ENCODE peak calls at places on chromosomes 1 and 21, in eight cellular contexts. Q is heart left ventricle; G is stimulated activated CD4-positive, alpha-beta T cell treated with anti-CD3 and anti-CD28 coated beads, Interleukin-2, amount 100 ng/mL, for 4 hours; R is immature natural killer cell; K is adrenal gland; S is nephron progenitor cell; M is NCI-H2081 treated with DMSO at 0.1 percent for 48 hours; V is GF-D8. W is an unnamed sample.

GRCh38 chr1:150562384-150563339 is 13.5 kb downstream of the ADAMTSL4 start:
- DNase-seq in Q (no peak), G (peak; percentile 57), R (peak; percentile 61), K (peak; percentile 71), S (peak; percentile 50), M (no peak), V (peak; percentile 8), W (no peak)

GRCh38 chr1:42176902-42177519 is 12.5 kb upstream of the GUCA2A start:
- DNase-seq in Q (peak; percentile 25), G (no peak), R (peak; percentile 29), K (no peak), S (peak; percentile 24), M (peak; percentile 22), V (no peak), W (no peak)

GRCh38 chr1:42340093-42340492 is 5.1 kb upstream of the FOXJ3 start:
- DNase-seq in Q (no peak), G (no peak), R (no peak), K (no peak), S (no peak), M (peak; percentile 100), V (no peak), W (no peak)

GRCh38 chr1:43522776-43523480 is 7.8 kb upstream of the PTPRF start:
- DNase-seq in Q (no peak), G (no peak), R (no peak), K (no peak), S (no peak), M (no peak), V (no peak), W (no peak)

GRCh38 chr1:2583331-2583791 is 3.2 kb upstream of the PRXL2B start:
- DNase-seq in Q (no peak), G (no peak), R (no peak), K (no peak), S (no peak), M (no peak), V (no peak), W (no peak)

GRCh38 chr1:243393093-243393492 is 137.3 kb downstream of the SDCCAG8 start:
- DNase-seq in Q (no peak), G (no peak), R (no peak), K (no peak), S (no peak), M (no peak), V (no peak), W (no peak)

GRCh38 chr21:29691616-29692491 is 247.9 kb downstream of the GRIK1 start:
- DNase-seq in Q (no peak), G (no peak), R (no peak), K (no peak), S (no peak), M (no peak), V (no peak), W (no peak)

GRCh38 chr1:53062731-53063591 is 948 bp downstream of the PODN start:
- DNase-seq in Q (no peak), G (no peak), R (no peak), K (peak; percentile 28), S (peak; percentile 42), M (no peak), V (no peak), W (no peak)

GRCh38 chr1:119516680-119517079 is 9.7 kb downstream of the HSD3B1 start:
- DNase-seq in Q (no peak), G (no peak), R (no peak), K (no peak), S (no peak), M (no peak), V (no peak), W (no peak)

GRCh38 chr1:32978854-32979253 is 14.2 kb upstream of the RNF19B start:
- DNase-seq in Q (no peak), G (no peak), R (no peak), K (no peak), S (no peak), M (no peak), V (no peak), W (no peak)

GRCh38 chr21:34841154-34841553 is 172.4 kb downstream of the CLIC6 start:
- DNase-seq in Q (no peak), G (no peak), R (no peak), K (peak; percentile 30), S (no peak), M (no peak), V (no peak), W (no peak)

GRCh38 chr1:151282883-151283725 is 1.0 kb downstream of the ZNF687 start:
- DNase-seq in Q (peak; percentile 49), G (no peak), R (no peak), K (peak; percentile 71), S (peak; percentile 40), M (no peak), V (peak; percentile 31), W (no peak)

GRCh38 chr1:4972761-4973320 is 318.4 kb downstream of the AJAP1 start:
- DNase-seq in Q (no peak), G (no peak), R (no peak), K (peak; percentile 23), S (no peak), M (no peak), V (no peak), W (no peak)

GRCh38 chr1:184536246-184536985 is 149.6 kb downstream of the C1orf21 start:
- DNase-seq in Q (no peak), G (no peak), R (peak; percentile 9), K (peak; percentile 85), S (no peak), M (no peak), V (no peak), W (no peak)

GRCh38 chr1:1165900-1166421 is 7.7 kb upstream of the TTLL10 start:
- DNase-seq in Q (peak; percentile 26), G (no peak), R (peak; percentile 66), K (no peak), S (peak; percentile 18), M (no peak), V (no peak), W (no peak)

GRCh38 chr1:115300087-115300856 is 37.8 kb downstream of the NGF start:
- DNase-seq in Q (no peak), G (no peak), R (no peak), K (no peak), S (no peak), M (no peak), V (no peak), W (no peak)

GRCh38 chr1:147549526-147549925 is 8.2 kb downstream of the BCL9 start:
- DNase-seq in Q (no peak), G (peak; percentile 35), R (peak; percentile 21), K (no peak), S (no peak), M (no peak), V (no peak), W (no peak)

GRCh38 chr1:27968692-27969091 is 8.9 kb downstream of the XKR8 start:
- DNase-seq in Q (no peak), G (no peak), R (no peak), K (no peak), S (no peak), M (no peak), V (no peak), W (no peak)

GRCh38 chr1:210231846-210232523 is 611 bp upstream of the SERTAD4 start:
- DNase-seq in Q (peak; percentile 38), G (no peak), R (no peak), K (no peak), S (no peak), M (no peak), V (no peak), W (no peak)

GRCh38 chr1:76336951-76337371 is 262.4 kb downstream of the ST6GALNAC3 start:
- DNase-seq in Q (peak; percentile 76), G (no peak), R (no peak), K (peak; percentile 76), S (no peak), M (no peak), V (no peak), W (peak; percentile 4)

GRCh38 chr1:205268846-205269680 is 41.3 kb downstream of the TMCC2 start:
- DNase-seq in Q (no peak), G (no peak), R (no peak), K (no peak), S (no peak), M (no peak), V (no peak), W (no peak)

GRCh38 chr21:27572681-27573080 is 605.8 kb upstream of the ADAMTS5 start:
- DNase-seq in Q (no peak), G (no peak), R (no peak), K (no peak), S (no peak), M (no peak), V (no peak), W (no peak)

GRCh38 chr1:47876587-47876963 is 120.6 kb downstream of the TRABD2B start:
- DNase-seq in Q (no peak), G (no peak), R (no peak), K (no peak), S (no peak), M (no peak), V (no peak), W (no peak)

GRCh38 chr1:181296180-181296579 is 187.1 kb upstream of the CACNA1E start:
- DNase-seq in Q (no peak), G (no peak), R (no peak), K (no peak), S (no peak), M (no peak), V (no peak), W (no peak)

GRCh38 chr21:39385299-39386145 is 36.6 kb upstream of the HMGN1 start:
- DNase-seq in Q (peak; percentile 89), G (peak; percentile 20), R (peak; percentile 82), K (peak; percentile 93), S (no peak), M (no peak), V (no peak), W (peak; percentile 71)

GRCh38 chr1:204220217-204220616 is 6.4 kb upstream of the GOLT1A start:
- DNase-seq in Q (no peak), G (no peak), R (no peak), K (no peak), S (peak; percentile 28), M (no peak), V (no peak), W (no peak)

GRCh38 chr1:147434926-147435325 is 106.4 kb upstream of the BCL9 start:
- DNase-seq in Q (no peak), G (no peak), R (no peak), K (no peak), S (no peak), M (no peak), V (no peak), W (no peak)

GRCh38 chr1:52669696-52670095 is 28.5 kb downstream of the COA7 start:
- DNase-seq in Q (no peak), G (no peak), R (no peak), K (no peak), S (no peak), M (no peak), V (no peak), W (no peak)

GRCh38 chr1:25806418-25806817 is 6.4 kb downstream of the SELENON start:
- DNase-seq in Q (peak; percentile 82), G (no peak), R (no peak), K (no peak), S (no peak), M (no peak), V (no peak), W (no peak)

GRCh38 chr1:113490384-113490783 is 100.1 kb downstream of the MAGI3 start:
- DNase-seq in Q (no peak), G (no peak), R (no peak), K (no peak), S (no peak), M (no peak), V (no peak), W (no peak)